ENCODE peak calls at places on chromosomes 1 and 21, in eight cellular contexts. F is CD4-positive, alpha-beta T cell; V is dorsolateral prefrontal cortex; H is fibroblast of the aortic adventitia; P is bronchial epithelial cell; T is prostate gland; S is mucosa of descending colon; U is lung. Y is an unnamed sample.

GRCh38 chr1:212916395-212917133 is 33.8 kb upstream of the VASH2 start:
- DNase-seq in F (no peak), V (peak), H (peak), P (peak), T (peak), S (no peak), U (peak), Y (no peak)

GRCh38 chr1:23577056-23577985 is 18.0 kb upstream of the ID3 start:
- DNase-seq in F (no peak), V (no peak), H (peak), P (peak), T (no peak), S (no peak), U (no peak), Y (no peak)

GRCh38 chr1:160222521-160222920 is 17.3 kb downstream of the PEA15 start:
- DNase-seq in F (no peak), V (no peak), H (no peak), P (no peak), T (no peak), S (no peak), U (no peak), Y (no peak)

GRCh38 chr1:215290018-215290417 is 207.5 kb downstream of the KCNK2 start:
- DNase-seq in F (no peak), V (no peak), H (no peak), P (no peak), T (no peak), S (no peak), U (no peak), Y (no peak)

GRCh38 chr1:10185759-10186158 is 24.6 kb upstream of the KIF1B start:
- DNase-seq in F (no peak), V (no peak), H (no peak), P (no peak), T (no peak), S (no peak), U (no peak), Y (no peak)

GRCh38 chr21:30083120-30083945 is 83.3 kb downstream of the CLDN17 start:
- DNase-seq in F (no peak), V (no peak), H (no peak), P (no peak), T (no peak), S (no peak), U (no peak), Y (no peak)

GRCh38 chr1:21659099-21659923 is 9.8 kb downstream of the RAP1GAP start:
- DNase-seq in F (peak), V (peak), H (peak), P (peak), T (peak), S (peak), U (peak), Y (peak)

GRCh38 chr1:27141266-27142003 is 13.5 kb downstream of the SLC9A1 start:
- DNase-seq in F (no peak), V (no peak), H (no peak), P (peak), T (peak), S (peak), U (peak), Y (no peak)

GRCh38 chr1:117732065-117732789 is 126.4 kb downstream of the TENT5C start:
- DNase-seq in F (no peak), V (no peak), H (peak), P (no peak), T (no peak), S (no peak), U (no peak), Y (no peak)

GRCh38 chr1:13701274-13701650 is 1.3 kb downstream of the PRDM2 start:
- DNase-seq in F (no peak), V (no peak), H (no peak), P (no peak), T (no peak), S (no peak), U (no peak), Y (no peak)

GRCh38 chr1:245016700-245017099 is 138.1 kb upstream of the KIF26B start:
- DNase-seq in F (no peak), V (no peak), H (no peak), P (no peak), T (peak), S (no peak), U (no peak), Y (no peak)

GRCh38 chr1:228944991-228945390 is 209.7 kb downstream of the RHOU start:
- DNase-seq in F (no peak), V (no peak), H (peak), P (no peak), T (no peak), S (no peak), U (no peak), Y (no peak)

GRCh38 chr1:154621875-154622274 is 13.9 kb upstream of the ADAR start:
- DNase-seq in F (no peak), V (no peak), H (no peak), P (no peak), T (no peak), S (no peak), U (no peak), Y (no peak)

GRCh38 chr1:93623875-93624274 is 57.8 kb downstream of the BCAR3 start:
- DNase-seq in F (no peak), V (no peak), H (peak), P (peak), T (no peak), S (no peak), U (no peak), Y (no peak)

GRCh38 chr1:223771814-223772770 is 59.8 kb downstream of the CAPN2 start:
- DNase-seq in F (no peak), V (no peak), H (peak), P (peak), T (no peak), S (no peak), U (peak), Y (peak)

GRCh38 chr1:183236158-183236725 is 50.2 kb downstream of the LAMC2 start:
- DNase-seq in F (no peak), V (no peak), H (no peak), P (no peak), T (no peak), S (no peak), U (no peak), Y (no peak)

GRCh38 chr1:174788981-174789380 is 210.8 kb upstream of the CACYBP start:
- DNase-seq in F (no peak), V (no peak), H (peak), P (peak), T (no peak), S (no peak), U (no peak), Y (no peak)

GRCh38 chr1:18861082-18861481 is 1.6 kb upstream of the TAS1R2 start:
- DNase-seq in F (no peak), V (no peak), H (no peak), P (no peak), T (no peak), S (no peak), U (no peak), Y (no peak)

GRCh38 chr1:55378582-55378981 is 163.4 kb upstream of the USP24 start:
- DNase-seq in F (no peak), V (no peak), H (peak), P (peak), T (peak), S (no peak), U (peak), Y (no peak)

GRCh38 chr1:201371841-201372240 is 5.6 kb downstream of the TNNT2 start:
- DNase-seq in F (no peak), V (no peak), H (no peak), P (no peak), T (no peak), S (no peak), U (no peak), Y (no peak)

GRCh38 chr1:239357867-239358266 is 28.5 kb upstream of the CHRM3 start:
- DNase-seq in F (no peak), V (no peak), H (no peak), P (no peak), T (no peak), S (no peak), U (no peak), Y (no peak)

GRCh38 chr1:45979074-45979777 is 153.2 kb downstream of the PIK3R3 start:
- DNase-seq in F (no peak), V (no peak), H (no peak), P (peak), T (no peak), S (no peak), U (no peak), Y (no peak)

GRCh38 chr21:24716306-24716918 is 890.9 kb downstream of the MRPL39 start:
- DNase-seq in F (no peak), V (no peak), H (no peak), P (no peak), T (no peak), S (no peak), U (no peak), Y (no peak)

GRCh38 chr1:119209943-119210342 is 69.5 kb upstream of the WARS2 start:
- DNase-seq in F (no peak), V (no peak), H (peak), P (no peak), T (no peak), S (no peak), U (no peak), Y (no peak)

GRCh38 chr1:149844096-149844495 is 55.3 kb upstream of the BOLA1 start:
- DNase-seq in F (no peak), V (no peak), H (peak), P (peak), T (peak), S (no peak), U (no peak), Y (no peak)

GRCh38 chr1:233707906-233708292 is 94.0 kb downstream of the KCNK1 start:
- DNase-seq in F (no peak), V (no peak), H (no peak), P (no peak), T (no peak), S (no peak), U (no peak), Y (no peak)

GRCh38 chr1:111030590-111030989 is 66.9 kb upstream of the LRIF1 start:
- DNase-seq in F (peak), V (no peak), H (peak), P (peak), T (peak), S (no peak), U (peak), Y (no peak)

GRCh38 chr1:219926363-219926998 is 1.9 kb downstream of the SLC30A10 start:
- DNase-seq in F (no peak), V (no peak), H (no peak), P (peak), T (no peak), S (no peak), U (no peak), Y (no peak)

GRCh38 chr21:25457411-25457810 is 149.9 kb downstream of the MRPL39 start:
- DNase-seq in F (no peak), V (no peak), H (peak), P (peak), T (no peak), S (no peak), U (no peak), Y (no peak)

GRCh38 chr1:154974808-154975408 is 427 bp downstream of the CKS1B start:
- DNase-seq in F (peak), V (peak), H (peak), P (peak), T (peak), S (peak), U (peak), Y (peak)

GRCh38 chr1:42432714-42433113 is 23.1 kb downstream of the ZMYND12 start:
- DNase-seq in F (no peak), V (no peak), H (no peak), P (no peak), T (no peak), S (no peak), U (no peak), Y (no peak)
- TF ChIP-seq CTCF in F (no peak), V (no peak), H (no peak), P (no peak), T (no peak), S (no peak), U (no peak), Y (no peak)

DNA sequence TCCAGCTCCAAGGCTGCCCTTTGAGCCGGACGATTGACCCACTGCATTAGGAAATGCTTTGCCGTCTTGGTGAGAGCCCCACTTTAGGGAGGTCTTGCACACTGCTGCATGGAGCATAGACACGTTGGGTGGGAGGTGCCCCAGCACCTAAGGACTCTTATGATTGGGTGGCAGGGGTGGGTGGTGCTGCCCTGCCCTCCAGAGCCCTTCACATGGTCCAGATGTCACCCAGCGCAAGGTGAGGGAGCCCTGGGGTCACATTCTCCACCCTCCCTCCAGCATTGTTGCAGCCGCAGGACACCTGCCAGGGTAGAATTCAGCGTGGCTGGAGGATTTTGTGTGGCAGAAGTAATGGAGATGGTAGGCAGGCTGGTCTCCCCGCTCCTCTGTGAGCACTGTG is 137.4 kb upstream of the COL6A1 start:
- DNase-seq in F (no peak), V (no peak), H (no peak), P (no peak), T (no peak), S (no peak), U (no peak), Y (no peak)
- TF ChIP-seq CTCF in F (no peak), V (no peak), H (no peak), P (no peak), T (no peak), S (no peak), U (no peak), Y (no peak)

GRCh38 chr1:180507826-180508724 is 5.7 kb upstream of the ACBD6 start:
- DNase-seq in F (no peak), V (no peak), H (peak), P (peak), T (no peak), S (no peak), U (no peak), Y (no peak)
- TF ChIP-seq CTCF in F (no peak), V (no peak), H (no peak), P (peak), T (no peak), S (no peak), U (no peak), Y (no peak)

DNA sequence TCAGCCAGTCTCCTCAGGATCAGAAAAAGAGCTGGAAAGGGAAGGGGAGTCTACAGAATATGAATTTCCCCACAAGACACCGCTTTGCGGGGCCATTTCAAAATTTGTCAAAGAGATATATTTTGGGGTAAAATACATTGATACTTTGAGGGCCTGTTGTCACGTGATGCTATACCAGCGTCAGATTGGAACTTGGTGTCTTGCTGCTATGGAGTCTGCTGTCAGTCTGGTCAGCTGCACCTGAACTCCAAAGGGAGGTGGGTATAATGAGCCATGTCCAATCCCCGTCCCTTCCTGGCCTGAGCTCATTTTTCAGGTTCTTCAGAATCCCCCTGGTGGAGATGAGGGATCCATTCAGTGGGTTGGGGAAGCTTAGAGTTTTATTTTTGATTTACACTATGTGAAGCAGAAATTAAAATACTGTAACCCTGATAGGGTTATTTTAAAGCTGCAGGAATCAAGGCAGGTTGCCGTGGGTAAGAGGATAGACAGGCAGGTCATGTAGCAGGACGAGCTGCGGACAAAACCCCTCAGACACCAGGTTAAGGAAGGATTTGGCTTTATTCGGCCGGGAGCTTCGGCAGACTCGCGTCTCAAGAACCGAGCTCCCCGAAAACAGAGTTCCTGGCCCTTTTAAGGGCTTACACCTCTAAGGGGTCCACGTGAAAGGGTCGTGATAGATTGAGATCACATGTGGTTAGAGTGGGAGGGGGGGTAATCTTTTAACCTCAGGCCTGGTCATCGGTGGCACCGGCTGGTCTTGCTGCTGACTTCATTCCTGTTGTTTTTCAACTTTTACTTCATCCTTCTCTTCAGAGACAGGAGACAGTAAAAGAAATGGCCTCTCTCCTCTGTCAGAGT is 2.2 kb upstream of the POFUT2 start:
- DNase-seq in F (no peak), V (no peak), H (no peak), P (no peak), T (no peak), S (no peak), U (no peak), Y (no peak)
- TF ChIP-seq CTCF in F (no peak), V (no peak), H (peak), P (no peak), T (no peak), S (no peak), U (no peak), Y (no peak)

DNA sequence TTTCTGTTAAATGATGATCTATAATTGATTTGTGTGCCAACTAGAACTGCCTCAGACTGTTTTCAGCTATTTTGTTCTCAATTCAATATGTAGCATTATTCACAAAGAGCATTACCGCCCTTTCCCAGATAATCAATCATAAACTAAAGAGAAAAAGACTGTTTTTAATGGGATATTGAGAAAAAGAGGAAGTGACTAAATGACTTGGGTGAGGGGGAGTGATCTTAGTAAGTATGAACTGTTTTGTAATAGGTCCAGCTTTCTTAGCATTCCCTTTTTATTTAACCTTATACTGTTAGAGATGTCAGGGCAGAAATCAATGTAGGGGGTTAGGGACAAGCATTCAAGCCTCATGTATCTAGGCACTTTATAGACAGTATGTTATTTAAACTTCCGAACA is 157.8 kb upstream of the DPYD start:
- DNase-seq in F (no peak), V (no peak), H (peak), P (no peak), T (no peak), S (no peak), U (no peak), Y (no peak)
- TF ChIP-seq CTCF in F (no peak), V (no peak), H (no peak), P (no peak), T (no peak), S (no peak), U (no peak), Y (no peak)

GRCh38 chr1:237287876-237288517 is 246.0 kb downstream of the RYR2 start:
- DNase-seq in F (no peak), V (no peak), H (no peak), P (no peak), T (no peak), S (no peak), U (no peak), Y (no peak)

GRCh38 chr1:237279629-237280028 is 237.6 kb downstream of the RYR2 start:
- DNase-seq in F (no peak), V (no peak), H (no peak), P (no peak), T (no peak), S (no peak), U (no peak), Y (no peak)

GRCh38 chr1:237281481-237281880 is 239.5 kb downstream of the RYR2 start:
- DNase-seq in F (no peak), V (no peak), H (no peak), P (no peak), T (no peak), S (no peak), U (no peak), Y (no peak)

GRCh38 chr1:237282266-237282783 is 240.3 kb downstream of the RYR2 start:
- DNase-seq in F (no peak), V (no peak), H (no peak), P (no peak), T (no peak), S (no peak), U (no peak), Y (no peak)
- TF ChIP-seq CTCF in F (no peak), V (no peak), H (no peak), P (no peak), T (no peak), S (no peak), U (no peak), Y (no peak)

GRCh38 chr1:218284377-218284916 is 646 bp upstream of the RRP15 start:
- DNase-seq in F (no peak), V (no peak), H (no peak), P (peak), T (no peak), S (peak), U (no peak), Y (no peak)

GRCh38 chr1:218281285-218281684 is 3.8 kb upstream of the RRP15 start:
- DNase-seq in F (no peak), V (no peak), H (peak), P (no peak), T (no peak), S (no peak), U (no peak), Y (no peak)

DNA sequence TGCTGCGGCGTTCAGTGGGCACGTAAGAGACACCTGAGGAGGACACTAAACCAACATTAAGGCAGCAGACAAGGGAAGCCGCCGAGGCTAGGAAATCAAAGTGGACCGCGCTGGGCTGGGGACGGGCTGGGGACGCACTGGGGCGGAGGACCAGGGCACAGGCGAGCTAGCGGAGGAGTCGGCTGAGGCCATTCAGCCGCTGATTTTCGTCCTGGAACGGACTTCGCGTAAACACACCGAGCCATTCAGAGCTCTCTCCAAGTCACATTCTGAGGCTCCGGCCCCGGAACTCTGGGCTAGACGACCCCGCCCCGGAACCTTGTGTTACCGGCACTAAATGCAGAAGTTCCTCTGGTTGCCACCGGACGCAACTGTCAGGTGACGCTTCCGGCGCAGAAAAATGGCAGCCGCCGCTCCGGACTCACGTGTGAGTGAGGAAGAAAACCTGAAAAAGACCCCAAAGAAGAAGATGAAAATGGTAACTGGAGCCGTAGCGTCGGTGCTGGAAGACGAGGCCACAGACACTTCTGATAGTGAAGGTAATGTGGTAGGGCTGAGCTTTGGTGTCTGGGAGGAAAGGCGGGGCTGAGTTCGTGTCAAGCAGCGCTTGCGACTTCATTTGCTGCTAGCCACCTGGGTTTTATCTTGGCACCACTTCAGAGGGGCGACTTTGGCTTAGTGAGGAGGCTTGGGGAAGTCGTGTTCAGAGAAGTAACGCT is at the start of gene RRP15:
- DNase-seq in F (peak), V (peak), H (peak), P (peak), T (peak), S (peak), U (peak), Y (peak)
- TF ChIP-seq CTCF in F (no peak), V (no peak), H (no peak), P (no peak), T (no peak), S (no peak), U (no peak), Y (no peak)

GRCh38 chr1:38071530-38072266 is 25.1 kb upstream of the POU3F1 start:
- DNase-seq in F (no peak), V (no peak), H (peak), P (peak), T (peak), S (no peak), U (no peak), Y (no peak)
- TF ChIP-seq CTCF in F (no peak), V (no peak), H (peak), P (peak), T (no peak), S (no peak), U (no peak), Y (no peak)